ENCODE peak calls at places on chromosome 3, in four cellular contexts. M, H, Y and K are unnamed samples. For H3K4me1, the result is how much of the 10 kb centered on the place peaks cover.

GRCh38 chr3:52507359-52507758 is 12.2 kb downstream of the STAB1 start:
- DNase-seq in M (peak), H (no peak), Y (no peak), K (no peak)

GRCh38 chr3:155785662-155786295 is 20.3 kb downstream of the C3orf33 start:
- DNase-seq in M (no peak), H (no peak), Y (no peak), K (peak)

GRCh38 chr3:24494616-24495333 is at the start of gene THRB:
- DNase-seq in M (no peak), H (peak), Y (peak), K (no peak)

GRCh38 chr3:14141602-14142315 is 16.9 kb downstream of the TMEM43 start:
- DNase-seq in M (no peak), H (peak), Y (no peak), K (no peak)

GRCh38 chr3:175224051-175224450 is 364.9 kb downstream of the NAALADL2 start:
- DNase-seq in M (no peak), H (no peak), Y (no peak), K (no peak)

GRCh38 chr3:65342084-65342683 is 654.4 kb upstream of the ADAMTS9 start:
- DNase-seq in M (peak), H (peak), Y (peak), K (no peak)

GRCh38 chr3:67037615-67038014 is 39.5 kb downstream of the KBTBD8 start:
- DNase-seq in M (no peak), H (no peak), Y (no peak), K (no peak)

GRCh38 chr3:162103808-162104207 is 607.2 kb downstream of the OTOL1 start:
- DNase-seq in M (no peak), H (no peak), Y (no peak), K (no peak)

GRCh38 chr3:194379231-194379630 is 9.7 kb upstream of the LRRC15 start:
- DNase-seq in M (no peak), H (no peak), Y (no peak), K (no peak)

GRCh38 chr3:73427018-73427750 is 197.6 kb downstream of the PDZRN3 start:
- DNase-seq in M (no peak), H (no peak), Y (no peak), K (no peak)

GRCh38 chr3:51350751-51351150 is 34.3 kb upstream of the MANF start:
- DNase-seq in M (no peak), H (no peak), Y (no peak), K (no peak)

GRCh38 chr3:30282052-30282708 is 324.2 kb upstream of the TGFBR2 start:
- DNase-seq in M (peak), H (no peak), Y (no peak), K (no peak)

GRCh38 chr3:124760601-124761000 is 30.3 kb downstream of the UMPS start:
- DNase-seq in M (no peak), H (no peak), Y (no peak), K (no peak)

GRCh38 chr3:110180733-110181132 is 843.4 kb upstream of the DPPA4 start:
- DNase-seq in M (no peak), H (no peak), Y (no peak), K (no peak)

GRCh38 chr3:68535782-68536181 is 396.6 kb downstream of the TAFA4 start:
- DNase-seq in M (no peak), H (no peak), Y (no peak), K (no peak)

GRCh38 chr3:133881987-133882825 is 13.5 kb downstream of the RAB6B start:
- DNase-seq in M (no peak), H (no peak), Y (no peak), K (no peak)

GRCh38 chr3:70857926-70858325 is 545.5 kb upstream of the MDFIC2 start:
- DNase-seq in M (no peak), H (no peak), Y (no peak), K (no peak)

GRCh38 chr3:123076496-123077418 is 9.9 kb downstream of the PDIA5 start:
- DNase-seq in M (no peak), H (no peak), Y (peak), K (no peak)

GRCh38 chr3:46092704-46093085 is 65.4 kb upstream of the XCR1 start:
- DNase-seq in M (no peak), H (no peak), Y (no peak), K (no peak)

GRCh38 chr3:46091046-46091445 is 63.8 kb upstream of the XCR1 start:
- DNase-seq in M (no peak), H (no peak), Y (no peak), K (no peak)

GRCh38 chr3:46090161-46090591 is 62.9 kb upstream of the XCR1 start:
- DNase-seq in M (no peak), H (no peak), Y (no peak), K (no peak)

GRCh38 chr3:46093327-46093932 is 66.1 kb upstream of the XCR1 start:
- DNase-seq in M (no peak), H (no peak), Y (no peak), K (no peak)

DNA sequence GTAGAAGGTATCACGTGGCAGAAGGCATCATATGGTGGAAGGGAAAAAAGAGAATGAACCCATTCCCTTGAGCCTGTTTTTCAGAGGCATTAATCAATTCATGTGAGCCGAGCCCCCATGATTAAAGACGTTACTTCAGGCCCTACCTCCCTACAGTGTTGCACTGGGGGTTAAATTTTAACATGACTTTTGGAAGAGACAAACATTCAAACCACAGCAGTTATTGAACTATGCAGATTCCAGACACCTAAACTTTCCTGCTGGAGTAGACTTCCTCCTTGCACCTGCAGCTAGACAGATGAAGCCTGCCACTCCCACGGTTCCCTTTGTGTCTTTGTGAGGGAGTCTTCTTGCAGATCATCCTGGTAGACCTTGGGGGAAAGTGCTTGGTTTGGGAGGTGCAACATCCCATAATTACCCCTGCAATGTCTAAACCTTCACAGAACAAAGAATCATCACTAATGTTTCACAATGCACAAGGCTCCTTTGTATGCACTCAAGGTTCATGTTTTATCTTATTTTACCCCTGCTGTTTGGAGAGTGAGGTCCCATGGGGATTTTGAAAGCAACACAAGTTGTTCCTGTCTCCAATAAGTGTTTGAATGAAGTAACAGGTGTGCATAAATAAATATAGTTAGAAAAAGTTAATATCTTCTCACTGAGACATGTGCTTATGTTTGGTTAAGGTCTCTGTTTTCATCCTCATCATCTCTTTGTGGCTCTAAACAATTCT is 64.9 kb upstream of the XCR1 start:
- DNase-seq in M (no peak), H (no peak), Y (no peak), K (no peak)
- H3K4me1 ChIP-seq in M (under half), H (under half), Y (under half), K (under half)

GRCh38 chr3:19425825-19426224 is 277.5 kb downstream of the KCNH8 start:
- DNase-seq in M (no peak), H (no peak), Y (no peak), K (no peak)

GRCh38 chr3:19420159-19420558 is 271.8 kb downstream of the KCNH8 start:
- DNase-seq in M (no peak), H (no peak), Y (no peak), K (no peak)
- H3K4me3 ChIP-seq in M (no peak), H (no peak), Y (no peak), K (no peak)

DNA sequence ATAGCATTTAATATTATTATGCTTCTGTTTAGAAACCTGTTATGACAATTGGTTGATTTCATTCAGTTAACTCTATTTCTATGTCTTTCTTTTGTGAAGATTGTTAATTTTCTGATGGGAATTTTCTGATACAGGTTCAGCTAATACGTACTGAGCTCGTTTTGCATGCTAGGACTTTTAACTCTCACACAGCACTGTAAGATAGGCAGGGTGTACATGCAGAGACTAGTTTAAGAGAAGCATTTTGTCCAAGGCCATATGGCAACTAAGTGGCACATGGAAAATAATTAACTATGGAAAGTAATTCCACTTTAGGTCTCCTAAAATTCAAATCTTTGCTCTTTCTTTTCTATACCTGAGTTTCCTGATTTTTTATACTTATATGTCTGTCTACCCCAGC is 81.9 kb downstream of the IL1RAP start:
- DNase-seq in M (no peak), H (no peak), Y (no peak), K (no peak)
- H3K4me1 ChIP-seq in M (under half), H (under half), Y (under half), K (under half)

GRCh38 chr3:150905339-150905738 is at the start of gene MINDY4B:
- DNase-seq in M (no peak), H (no peak), Y (no peak), K (no peak)
- H3K4me3 ChIP-seq in M (no peak), H (no peak), Y (no peak), K (no peak)